ENCODE peak calls at places on chromosomes 1 and 21, in eight cellular contexts. K is stomach, U is GM23338, Q is GM12878, W is HCT116, A is Panc1, B is H1, F is HL-60. N is an unnamed sample.

GRCh38 chr1:174068000-174068399 is 45.8 kb upstream of the RC3H1 start:
- DNase-seq in B (no peak), Q (no peak), F (no peak), U (no peak), A (no peak), K (no peak), W (no peak), N (no peak)

GRCh38 chr1:242828828-242829227 is 304.3 kb upstream of the PLD5 start:
- DNase-seq in Q (no peak), K (no peak), F (no peak), W (no peak), B (no peak), A (no peak), U (peak), N (no peak)

GRCh38 chr1:240701412-240701811 is 89.5 kb upstream of the GREM2 start:
- DNase-seq in U (no peak), W (no peak), K (no peak), A (no peak), B (no peak), Q (no peak), F (no peak), N (no peak)

GRCh38 chr1:10626011-10626731 is 151.4 kb downstream of the PEX14 start:
- DNase-seq in A (no peak), B (no peak), Q (no peak), U (no peak), K (no peak), F (no peak), W (no peak), N (no peak)

GRCh38 chr1:195939844-195940243 is 668.4 kb downstream of the KCNT2 start:
- DNase-seq in A (no peak), B (no peak), F (no peak), W (no peak), U (peak), Q (no peak), K (no peak), N (no peak)

GRCh38 chr1:157540852-157541251 is 11.5 kb downstream of the FCRL5 start:
- DNase-seq in W (no peak), Q (no peak), F (no peak), K (no peak), U (no peak), A (no peak), B (no peak), N (no peak)

GRCh38 chr1:25503551-25504426 is 39.6 kb upstream of the LDLRAP1 start:
- DNase-seq in K (peak), A (peak), U (peak), F (peak), Q (no peak), B (peak), W (peak), N (no peak)

GRCh38 chr1:184051138-184051484 is 419 bp upstream of the TSEN15 start:
- DNase-seq in B (no peak), K (no peak), F (peak), U (no peak), W (peak), A (no peak), Q (no peak), N (no peak)

GRCh38 chr1:73593379-73593778 is 604.6 kb downstream of the LRRIQ3 start:
- DNase-seq in U (peak), A (peak), Q (no peak), B (no peak), K (peak), W (no peak), F (no peak), N (no peak)

DNA sequence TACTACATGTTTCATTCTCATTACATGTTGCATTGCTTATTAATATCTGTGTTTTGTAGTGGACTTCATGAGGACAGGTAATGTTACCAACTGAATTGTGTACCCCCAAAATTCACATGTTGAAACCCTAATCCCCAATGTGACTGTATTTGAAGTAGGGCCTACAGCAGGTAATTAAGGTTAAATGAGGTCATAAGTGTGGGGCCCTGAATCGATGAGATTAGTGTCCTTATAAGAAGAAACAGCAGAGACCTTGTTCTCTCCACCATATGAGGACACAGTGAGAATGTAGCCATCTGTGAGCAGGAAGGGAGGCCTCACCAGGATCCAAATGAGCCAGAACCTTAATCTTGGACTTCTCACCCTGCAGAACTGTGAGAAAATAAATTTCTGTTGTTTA is 15.0 kb upstream of the IFNAR1 start:
- DNase-seq in F (no peak), W (no peak), A (no peak), K (no peak), Q (no peak), U (no peak), B (no peak), N (no peak)
- H3K4me3 ChIP-seq in F (no peak), W (no peak), A (no peak), K (no peak), Q (no peak), U (no peak), B (no peak), N (no peak)

DNA sequence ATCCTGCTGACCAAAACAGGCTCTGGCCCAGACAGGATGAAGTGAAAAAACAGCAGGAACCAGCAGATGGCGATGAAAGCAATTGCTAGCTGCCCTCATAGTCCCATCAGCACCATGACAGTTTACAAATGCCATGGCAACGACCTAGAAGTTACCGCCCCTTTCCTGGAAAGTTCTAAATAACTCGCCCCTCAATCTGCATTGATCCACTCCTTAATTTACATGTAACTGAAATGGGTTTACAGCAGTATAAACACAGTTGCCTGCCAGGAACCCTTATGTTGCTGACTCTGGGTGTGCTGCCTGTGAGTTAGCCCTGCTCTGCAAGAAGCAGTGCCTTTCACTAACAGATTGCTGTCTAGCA is 65.5 kb upstream of the CR1L start:
- DNase-seq in A (peak), K (peak), W (peak), F (peak), Q (peak), B (peak), U (peak), N (no peak)
- TF ChIP-seq CTCF in A (peak), K (no peak), W (peak), F (peak), Q (peak), B (peak), U (peak), N (no peak)

DNA sequence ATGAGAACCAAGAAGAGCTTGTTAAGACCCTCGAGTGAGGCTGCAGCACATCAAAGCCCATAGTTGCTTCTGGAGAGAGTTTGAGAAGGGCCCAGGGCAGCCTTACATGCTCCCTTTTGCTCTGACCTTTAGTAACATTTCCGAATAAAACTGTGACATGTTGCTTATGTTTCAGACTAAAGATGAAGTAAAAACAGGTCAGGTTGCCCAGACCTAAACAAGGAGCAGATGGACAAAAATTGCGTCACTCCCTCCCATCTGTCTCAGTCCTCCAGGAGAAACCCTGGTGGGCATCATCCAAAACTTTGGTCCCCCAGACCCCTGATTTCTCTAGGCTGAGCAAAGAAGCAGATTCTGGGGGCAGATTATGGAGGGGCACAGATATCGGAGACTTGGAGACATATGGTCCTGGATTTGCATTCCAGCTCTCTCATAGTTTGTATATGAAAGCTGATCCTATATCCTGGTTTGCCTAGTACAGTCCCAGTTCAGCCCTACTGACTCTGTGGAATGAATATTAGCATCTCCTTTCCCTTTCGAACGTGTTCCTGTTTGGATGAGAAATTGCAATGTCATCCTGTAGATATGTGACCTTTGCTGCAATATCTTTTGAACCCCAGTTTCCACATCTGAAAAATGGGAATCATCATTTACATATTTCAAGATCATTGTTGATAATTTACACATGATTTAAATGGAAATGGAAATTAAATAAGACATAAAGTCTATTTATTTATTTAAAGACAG is 304.9 kb upstream of the USP24 start:
- DNase-seq in A (no peak), Q (no peak), W (no peak), K (no peak), B (no peak), U (no peak), F (no peak), N (no peak)
- TF ChIP-seq POLR2AphosphoS5 in A (no peak), Q (no peak), W (no peak), K (no peak), B (no peak), U (no peak), F (no peak), N (no peak)

GRCh38 chr1:64505232-64505943 is 35.5 kb downstream of the CACHD1 start:
- DNase-seq in U (peak), A (no peak), W (no peak), F (no peak), Q (no peak), K (peak), B (peak), N (no peak)
- H3K4me3 ChIP-seq in U (peak), A (peak), W (peak), F (peak), Q (no peak), K (peak), B (peak), N (peak)

GRCh38 chr1:91603409-91603808 is 102.8 kb downstream of the CDC7 start:
- DNase-seq in K (no peak), W (no peak), U (no peak), Q (peak), B (no peak), A (no peak), F (no peak), N (no peak)

GRCh38 chr1:91606546-91607078 is 106.0 kb downstream of the CDC7 start:
- DNase-seq in Q (no peak), K (no peak), A (no peak), B (no peak), F (no peak), W (no peak), U (no peak), N (no peak)

GRCh38 chr1:91608876-91609275 is 108.2 kb downstream of the CDC7 start:
- DNase-seq in B (no peak), K (no peak), U (no peak), F (no peak), A (no peak), Q (no peak), W (no peak), N (no peak)

GRCh38 chr1:91604632-91605031 is 104.0 kb downstream of the CDC7 start:
- DNase-seq in B (no peak), A (no peak), F (no peak), Q (no peak), K (no peak), U (no peak), W (no peak), N (no peak)

GRCh38 chr1:91605566-91605965 is 104.9 kb downstream of the CDC7 start:
- DNase-seq in F (no peak), W (no peak), K (no peak), B (no peak), A (no peak), U (no peak), Q (no peak), N (no peak)
- TF ChIP-seq CTCF in F (no peak), W (peak), K (no peak), B (no peak), A (no peak), U (no peak), Q (no peak), N (no peak)